ENCODE peak calls at places on chromosomes 5 and 9, in six cellular contexts. S, F, M, A, Q and X are unnamed samples.
A peak's percentile ranks its signal among the peaks of the same experiment; 100 is the strongest.

GRCh38 chr5:20833081-20833627 is 845.2 kb upstream of the CDH18 start:
- DNase-seq in F (no peak), A (peak; percentile 2), Q (no peak), M (no peak), S (no peak), X (no peak)

GRCh38 chr5:78008356-78008967 is 232.3 kb upstream of the TBCA start:
- DNase-seq in Q (no peak), S (peak; percentile 21), F (peak; percentile 63), A (peak; percentile 18), M (no peak), X (peak; percentile 43)

GRCh38 chr5:157827429-157827828 is 31.5 kb downstream of the CLINT1 start:
- DNase-seq in M (no peak), Q (no peak), F (no peak), S (no peak), A (no peak), X (no peak)

GRCh38 chr9:16281707-16282106 is 588.8 kb downstream of the BNC2 start:
- DNase-seq in F (no peak), A (no peak), S (no peak), Q (no peak), M (no peak), X (no peak)

GRCh38 chr9:133000842-133001241 is 22.3 kb downstream of the GFI1B start:
- DNase-seq in M (no peak), S (no peak), Q (no peak), A (no peak), F (no peak), X (no peak)

GRCh38 chr9:7237473-7238243 is 479.9 kb downstream of the KDM4C start:
- DNase-seq in S (no peak), Q (no peak), A (no peak), F (no peak), M (no peak), X (no peak)

GRCh38 chr5:172641359-172642045 is 439 bp downstream of the NEURL1B start:
- DNase-seq in S (no peak), A (no peak), Q (no peak), F (peak; percentile 83), M (no peak), X (no peak)

GRCh38 chr5:180439911-180440769 is 54.0 kb upstream of the CNOT6 start:
- DNase-seq in Q (peak; percentile 23), S (no peak), F (no peak), M (no peak), A (no peak), X (no peak)

GRCh38 chr5:5353681-5354080 is 68.8 kb upstream of the ICE1 start:
- DNase-seq in F (no peak), S (no peak), M (no peak), Q (no peak), A (no peak), X (no peak)

GRCh38 chr9:124810513-124811355 is 33.8 kb downstream of the OLFML2A start:
- DNase-seq in M (no peak), S (peak; percentile 74), F (peak; percentile 27), A (no peak), Q (peak; percentile 84), X (no peak)
- TF ChIP-seq SIN3A in M (no peak), S (no peak), F (no peak), A (no peak), Q (no peak), X (no peak)

GRCh38 chr9:117720555-117720954 is 16.4 kb downstream of the TLR4 start:
- DNase-seq in S (no peak), F (no peak), Q (no peak), M (no peak), A (no peak), X (no peak)
- TF ChIP-seq SIN3A in S (no peak), F (no peak), Q (no peak), M (no peak), A (no peak), X (no peak)

GRCh38 chr5:15073453-15073852 is 201.9 kb upstream of the ANKH start:
- DNase-seq in Q (no peak), S (no peak), F (no peak), A (peak; percentile 22), M (no peak), X (no peak)
- TF ChIP-seq SIN3A in Q (no peak), S (no peak), F (no peak), A (no peak), M (no peak), X (no peak)

DNA sequence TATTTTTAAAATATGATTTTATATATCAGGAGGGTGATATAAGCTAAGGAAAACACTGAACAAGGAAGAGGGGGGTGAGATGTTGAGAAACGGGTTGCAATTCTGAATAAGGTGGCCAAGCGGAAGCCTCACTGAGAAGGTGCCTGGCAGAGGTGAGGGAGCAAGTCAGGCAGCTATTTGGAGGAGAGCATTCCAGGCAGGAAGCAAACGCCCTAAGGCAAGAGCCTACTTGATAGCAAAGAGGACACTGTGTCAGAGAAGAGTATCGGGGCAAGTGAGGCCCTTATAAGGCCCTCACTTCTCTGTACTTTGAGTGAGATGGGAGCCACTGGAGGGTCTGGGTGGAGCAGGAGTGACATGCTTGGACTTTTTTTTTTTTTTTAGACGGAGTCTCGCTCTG is 8.0 kb upstream of the CTNNA1 start:
- DNase-seq in S (no peak), M (no peak), A (no peak), Q (no peak), F (no peak), X (no peak)
- TF ChIP-seq SIN3A in S (no peak), M (no peak), A (no peak), Q (no peak), F (no peak), X (no peak)

DNA sequence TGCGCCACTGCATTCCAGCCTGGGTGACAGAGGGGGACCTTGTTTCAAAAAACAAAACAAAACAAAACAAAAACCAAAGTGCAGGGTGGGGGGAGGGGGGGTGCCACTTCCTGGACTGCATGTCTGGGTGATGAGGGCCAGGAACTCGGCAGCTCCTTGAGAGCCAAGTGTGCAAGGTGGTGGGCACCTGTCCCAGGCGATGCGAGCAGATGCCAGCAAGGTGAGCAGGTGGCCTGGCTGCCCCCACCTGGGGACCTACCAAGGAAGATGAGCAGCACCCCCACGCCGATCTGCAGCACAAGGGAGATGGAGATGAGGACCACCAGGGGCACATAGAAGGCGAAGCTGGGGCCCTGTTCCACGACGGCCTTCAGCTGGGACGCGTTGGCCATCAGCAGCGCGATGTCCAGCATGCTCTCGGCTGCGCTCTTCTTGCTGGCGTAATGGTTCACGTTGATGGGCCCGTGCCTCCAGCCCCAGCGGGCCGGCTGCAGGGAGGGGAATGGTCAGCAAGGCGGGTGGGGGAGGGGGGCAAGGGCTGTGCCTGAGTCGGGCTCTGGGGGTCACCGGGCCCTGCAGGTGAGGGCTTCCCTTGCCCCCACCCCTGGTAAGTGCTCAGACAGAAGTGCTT is 7.8 kb downstream of the NINJ1 start:
- DNase-seq in M (no peak), Q (no peak), F (peak; percentile 41), A (no peak), S (no peak), X (no peak)
- TF ChIP-seq SIN3A in M (no peak), Q (no peak), F (no peak), A (no peak), S (no peak), X (no peak)

GRCh38 chr5:124718376-124718775 is 28.1 kb downstream of the ZNF608 start:
- DNase-seq in A (no peak), F (peak; percentile 72), M (no peak), S (no peak), Q (no peak), X (no peak)
- TF ChIP-seq SIN3A in A (no peak), F (no peak), M (no peak), S (no peak), Q (no peak), X (no peak)

GRCh38 chr9:114336699-114337395 is 7.2 kb downstream of the ORM2 start:
- DNase-seq in F (no peak), A (no peak), S (no peak), Q (no peak), M (no peak), X (no peak)

GRCh38 chr9:114341991-114342390 is 12.3 kb downstream of the ORM2 start:
- DNase-seq in A (no peak), Q (no peak), M (no peak), S (no peak), F (no peak), X (no peak)

GRCh38 chr9:114341152-114341830 is 11.6 kb downstream of the ORM2 start:
- DNase-seq in Q (no peak), M (no peak), S (no peak), A (no peak), F (no peak), X (no peak)

GRCh38 chr9:114338187-114338586 is 8.5 kb downstream of the ORM2 start:
- DNase-seq in S (no peak), F (no peak), Q (no peak), A (no peak), M (no peak), X (no peak)

GRCh38 chr9:114339130-114339908 is 9.7 kb downstream of the ORM2 start:
- DNase-seq in A (peak; percentile 86), Q (peak; percentile 38), M (peak; percentile 46), S (no peak), F (peak; percentile 86), X (peak; percentile 7)
- TF ChIP-seq SIN3A in A (no peak), Q (no peak), M (no peak), S (no peak), F (no peak), X (no peak)